ENCODE peak calls at places on chromosomes 1 and 21, in ten cellular contexts. O is adrenal gland, L is A549, P is MM.1S, K is thoracic aorta, V is stomach, B is Panc1, U is AG04450, D is left ventricle myocardium inferior, M is prostate gland. Y is an unnamed sample.

GRCh38 chr1:112337028-112337531 is 58.9 kb upstream of the CTTNBP2NL start:
- DNase-seq in O (peak; percentile 44), L (peak; percentile 44), P (no peak), K (no peak), V (peak; percentile 34), B (peak; percentile 12), U (peak; percentile 11), D (peak; percentile 54), M (peak; percentile 31), Y (peak; percentile 59)

GRCh38 chr21:33901421-33902288 is 13.9 kb downstream of the ATP5PO start:
- DNase-seq in O (peak; percentile 59), L (no peak), P (peak; percentile 47), K (no peak), V (no peak), B (no peak), U (no peak), D (no peak), M (peak; percentile 20), Y (peak; percentile 47)

GRCh38 chr1:151494741-151495281 is 16.4 kb upstream of the CGN start:
- DNase-seq in O (no peak), L (no peak), P (no peak), K (no peak), V (no peak), B (peak; percentile 61), U (no peak), D (no peak), M (no peak), Y (no peak)

GRCh38 chr1:223628233-223628632 is 37.3 kb downstream of the CAPN8 start:
- DNase-seq in O (peak; percentile 41), L (peak; percentile 59), P (peak; percentile 36), K (no peak), V (peak; percentile 42), B (no peak), U (peak; percentile 4), D (peak; percentile 35), M (peak; percentile 10), Y (peak; percentile 42)

GRCh38 chr1:165828581-165829329 is 1.3 kb downstream of the UCK2 start:
- DNase-seq in O (peak; percentile 71), L (peak; percentile 82), P (peak; percentile 65), K (no peak), V (peak; percentile 67), B (peak; percentile 41), U (peak; percentile 76), D (peak; percentile 25), M (peak; percentile 64), Y (peak; percentile 62)

GRCh38 chr1:1274299-1274930 is 761 bp upstream of the UBE2J2 start:
- DNase-seq in O (no peak), L (no peak), P (no peak), K (no peak), V (no peak), B (no peak), U (no peak), D (no peak), M (no peak), Y (no peak)

GRCh38 chr1:232192781-232193450 is 437.0 kb downstream of the SIPA1L2 start:
- DNase-seq in O (peak; percentile 17), L (no peak), P (no peak), K (no peak), V (no peak), B (no peak), U (no peak), D (no peak), M (no peak), Y (no peak)

GRCh38 chr1:200856716-200857352 is 15.9 kb upstream of the GPR25 start:
- DNase-seq in O (no peak), L (no peak), P (no peak), K (no peak), V (no peak), B (no peak), U (no peak), D (no peak), M (no peak), Y (no peak)

GRCh38 chr1:232923739-232924386 is 26.5 kb upstream of the NTPCR start:
- DNase-seq in O (no peak), L (no peak), P (peak; percentile 96), K (no peak), V (no peak), B (no peak), U (no peak), D (no peak), M (no peak), Y (no peak)

GRCh38 chr1:225250432-225250831 is 177.4 kb downstream of the LBR start:
- DNase-seq in O (no peak), L (no peak), P (no peak), K (no peak), V (no peak), B (no peak), U (no peak), D (no peak), M (no peak), Y (no peak)

GRCh38 chr1:229578168-229579100 is 19.9 kb upstream of the ABCB10 start:
- DNase-seq in O (no peak), L (no peak), P (no peak), K (no peak), V (no peak), B (no peak), U (no peak), D (no peak), M (no peak), Y (no peak)
- H3K4me3 ChIP-seq in O (no peak overlapping the region), L (no peak overlapping the region), P (no peak overlapping the region), K (peak overlapping the region; percentile 52), V (no peak overlapping the region), B (no peak overlapping the region), U (no peak overlapping the region), D (peak overlapping the region; percentile 27), M (no peak overlapping the region), Y (no peak overlapping the region)

GRCh38 chr1:29417558-29417858 is 181.2 kb downstream of the PTPRU start:
- DNase-seq in O (no peak), L (no peak), P (no peak), K (no peak), V (no peak), B (no peak), U (no peak), D (no peak), M (no peak), Y (no peak)

GRCh38 chr1:29417971-29418370 is 181.6 kb downstream of the PTPRU start:
- DNase-seq in O (no peak), L (no peak), P (no peak), K (no peak), V (no peak), B (no peak), U (no peak), D (no peak), M (no peak), Y (no peak)

GRCh38 chr1:29416267-29416666 is 179.9 kb downstream of the PTPRU start:
- DNase-seq in O (no peak), L (no peak), P (no peak), K (no peak), V (no peak), B (no peak), U (no peak), D (no peak), M (no peak), Y (no peak)

GRCh38 chr1:29416825-29417557 is 180.7 kb downstream of the PTPRU start:
- DNase-seq in O (peak; percentile 29), L (no peak), P (no peak), K (no peak), V (no peak), B (no peak), U (no peak), D (no peak), M (no peak), Y (no peak)

DNA sequence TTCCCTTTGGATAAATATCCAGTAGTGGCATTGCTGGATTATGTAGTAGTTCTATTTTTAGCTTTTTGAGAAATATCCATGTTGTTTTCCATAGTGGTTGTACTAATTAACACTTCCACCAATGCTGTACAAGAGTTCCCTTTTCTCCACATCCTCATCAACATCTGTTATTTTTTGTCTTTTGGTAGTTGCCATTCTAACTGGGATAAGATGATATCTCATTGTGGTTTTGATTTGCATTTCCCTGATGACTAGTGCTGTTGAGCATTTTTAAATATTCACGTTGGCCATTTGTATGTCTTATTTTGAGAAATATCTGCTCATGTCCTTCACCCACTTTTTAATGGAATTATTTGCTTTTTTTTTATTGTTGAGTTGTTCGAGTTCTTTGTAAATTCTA is 183.9 kb downstream of the PTPRU start:
- DNase-seq in O (no peak), L (no peak), P (no peak), K (no peak), V (no peak), B (no peak), U (no peak), D (no peak), M (no peak), Y (no peak)
- TF ChIP-seq CTCF in O (no peak), L (no peak), P (no peak), K (no peak), V (no peak), B (no peak), U (no peak), D (no peak), M (no peak), Y (no peak)

DNA sequence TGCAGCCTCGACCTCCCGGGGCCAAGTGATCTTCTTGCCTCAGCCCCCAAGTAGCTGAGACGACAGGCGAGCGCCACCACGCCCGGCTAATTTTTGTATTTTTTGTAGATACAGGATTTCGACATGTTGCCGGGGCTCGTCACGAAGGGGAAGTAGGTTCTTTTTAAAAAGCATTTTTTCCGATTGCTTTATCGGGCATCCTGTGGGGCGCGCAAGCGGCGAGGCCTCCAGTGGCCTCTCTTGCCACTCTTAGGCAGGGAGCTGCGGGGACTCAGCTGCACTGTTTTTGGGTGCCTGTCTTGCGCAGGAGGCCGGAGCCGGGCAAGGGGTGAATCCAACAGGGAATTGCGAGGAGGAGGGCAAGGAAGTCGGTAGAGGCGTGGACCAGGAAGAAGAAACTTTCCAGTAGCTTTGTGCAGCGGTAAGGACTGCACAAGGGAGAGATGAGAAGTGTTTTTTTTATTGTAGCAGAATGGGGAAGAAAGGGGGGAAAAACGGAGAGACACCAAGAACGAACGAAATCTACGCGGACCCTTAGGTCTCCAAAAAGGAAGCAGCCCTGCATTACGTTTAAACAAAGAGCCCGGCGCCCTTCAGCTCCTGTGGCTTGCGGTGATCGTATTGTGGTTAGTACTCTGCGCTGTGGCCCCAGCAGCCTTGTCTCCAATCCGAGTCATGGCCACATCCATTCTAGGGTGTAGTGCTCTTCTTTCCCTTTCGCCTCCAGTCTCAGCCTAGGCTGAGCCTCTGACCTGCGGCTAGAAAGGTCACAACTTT is 164.8 kb downstream of the PPIAL4G start:
- DNase-seq in O (no peak), L (no peak), P (peak; percentile 84), K (no peak), V (no peak), B (no peak), U (no peak), D (peak; percentile 28), M (no peak), Y (no peak)
- H3K27ac ChIP-seq in O (peak overlapping the region; percentile 16), L (no peak overlapping the region), P (no peak overlapping the region), K (no peak overlapping the region), V (peak overlapping the region; percentile 31), B (no peak overlapping the region), U (no peak overlapping the region), D (no peak overlapping the region), M (no peak overlapping the region), Y (no peak overlapping the region)

DNA sequence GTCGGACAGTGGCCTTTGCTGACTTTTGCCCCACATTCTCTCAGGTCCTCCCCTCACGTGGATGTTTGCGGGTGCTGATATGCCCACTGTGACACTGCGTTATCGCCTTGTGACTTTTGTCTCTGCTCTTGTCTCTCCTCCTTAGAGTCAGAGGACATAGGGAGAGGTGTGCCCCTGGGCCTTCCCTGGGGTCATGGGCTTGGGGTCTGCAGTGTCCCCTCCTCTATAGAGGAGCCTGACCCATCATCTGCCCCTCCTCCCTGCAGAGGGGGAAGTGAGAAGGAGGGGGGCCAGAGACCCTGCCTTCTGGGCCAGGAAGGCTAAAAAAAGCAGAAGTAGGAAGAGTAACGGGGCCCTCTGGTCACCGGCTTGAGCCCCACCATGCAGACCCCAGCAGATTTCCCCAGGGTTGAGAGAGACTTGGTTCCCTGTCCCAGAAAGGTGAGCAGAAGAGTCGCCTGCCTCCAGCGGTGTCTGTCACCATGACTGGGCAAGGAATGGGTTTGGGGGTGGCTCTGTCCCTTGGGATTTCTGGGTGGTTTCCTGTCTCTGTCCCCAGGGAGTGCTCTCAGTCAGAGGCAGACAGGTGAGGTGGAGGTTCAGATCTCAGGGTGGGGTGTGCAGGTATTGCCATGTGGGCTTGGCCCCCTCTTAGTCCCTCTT is 13.4 kb downstream of the RPS6KA1 start:
- DNase-seq in O (no peak), L (no peak), P (no peak), K (no peak), V (no peak), B (no peak), U (no peak), D (no peak), M (no peak), Y (no peak)
- H3K4me3 ChIP-seq in O (no peak overlapping the region), L (no peak overlapping the region), P (peak overlapping the region; percentile 47), K (peak overlapping the region; percentile 28), V (no peak overlapping the region), B (no peak overlapping the region), U (no peak overlapping the region), D (peak overlapping the region; percentile 25), M (peak overlapping the region; percentile 1), Y (peak overlapping the region; percentile 34)